ENCODE peak calls at places on chromosomes 11 and 22, in seven cellular contexts. C, H, D, V, N, F and Z are unnamed samples.

GRCh38 chr11:87173185-87174039 is 135.7 kb downstream of the TMEM135 start:
- DNase-seq in V (peak), C (no peak), N (peak), F (peak), H (no peak), D (peak), Z (no peak)

GRCh38 chr22:33888821-33889220 is 31.5 kb downstream of the LARGE1 start:
- DNase-seq in D (no peak), V (no peak), H (no peak), F (no peak), N (no peak), C (no peak), Z (no peak)

GRCh38 chr11:115421338-115422012 is 82.7 kb downstream of the CADM1 start:
- DNase-seq in H (no peak), C (no peak), D (no peak), F (no peak), N (no peak), V (no peak), Z (no peak)

GRCh38 chr22:19174106-19175025 is 4.2 kb downstream of the SLC25A1 start:
- DNase-seq in F (no peak), H (peak), C (peak), V (peak), D (no peak), N (no peak), Z (peak)

GRCh38 chr11:13297917-13298356 is 20.3 kb downstream of the BMAL1 start:
- DNase-seq in D (no peak), F (no peak), C (no peak), V (no peak), H (no peak), N (no peak), Z (no peak)

GRCh38 chr22:22848364-22848866 is 39.2 kb upstream of the IGLL5 start:
- DNase-seq in F (peak), N (peak), C (peak), H (peak), D (peak), V (peak), Z (no peak)

GRCh38 chr22:23183107-23183698 is 2.9 kb downstream of the BCR start:
- DNase-seq in N (peak), D (no peak), C (peak), F (no peak), V (peak), H (peak), Z (peak)

GRCh38 chr11:130423541-130424155 is 4.8 kb downstream of the ADAMTS8 start:
- DNase-seq in C (no peak), H (no peak), V (no peak), F (no peak), D (no peak), N (no peak), Z (no peak)

GRCh38 chr22:31572939-31573338 is 76.6 kb downstream of the SFI1 start:
- DNase-seq in V (no peak), D (no peak), F (no peak), H (no peak), N (no peak), C (no peak), Z (no peak)

GRCh38 chr22:46795845-46796565 is 33.6 kb downstream of the TBC1D22A start:
- DNase-seq in D (no peak), C (no peak), N (no peak), V (no peak), H (no peak), F (no peak), Z (no peak)

GRCh38 chr11:125070699-125071254 is 7.7 kb downstream of the SLC37A2 start:
- DNase-seq in C (no peak), V (peak), F (peak), H (peak), N (peak), D (no peak), Z (no peak)

GRCh38 chr22:27146871-27147591 is 489.6 kb downstream of the MIAT start:
- DNase-seq in C (no peak), F (no peak), D (no peak), V (no peak), H (no peak), N (no peak), Z (no peak)

GRCh38 chr11:11553595-11553994 is 68.2 kb downstream of the GALNT18 start:
- DNase-seq in F (no peak), V (no peak), D (no peak), C (no peak), H (no peak), N (no peak), Z (no peak)

GRCh38 chr22:33112606-33113005 is 54.4 kb upstream of the SYN3 start:
- DNase-seq in C (no peak), N (no peak), V (no peak), H (no peak), F (no peak), D (no peak), Z (no peak)

GRCh38 chr22:27377901-27378300 is 423.7 kb downstream of the MN1 start:
- DNase-seq in N (no peak), F (no peak), H (no peak), C (no peak), V (no peak), D (no peak), Z (no peak)

GRCh38 chr11:116185551-116185950 is 587.2 kb downstream of the BUD13 start:
- DNase-seq in N (no peak), V (no peak), D (no peak), H (no peak), C (no peak), F (no peak), Z (no peak)

GRCh38 chr22:26763633-26764295 is 106.4 kb downstream of the MIAT start:
- DNase-seq in D (peak), N (no peak), F (no peak), H (peak), V (peak), C (no peak), Z (no peak)

GRCh38 chr22:48743601-48744282 is 1083.9 kb downstream of the BRD1 start:
- DNase-seq in V (no peak), D (no peak), C (no peak), N (no peak), H (no peak), F (no peak), Z (peak)

GRCh38 chr11:48012051-48012391 is 31.7 kb downstream of the PTPRJ start:
- DNase-seq in V (no peak), C (no peak), F (no peak), D (no peak), H (no peak), N (no peak), Z (no peak)

GRCh38 chr22:42273855-42274451 is 3.5 kb upstream of the TCF20 start:
- DNase-seq in N (no peak), D (no peak), C (peak), H (no peak), V (no peak), F (no peak), Z (no peak)
- H3K4me2 ChIP-seq in N (no peak), D (no peak), C (no peak), H (no peak), V (no peak), F (no peak), Z (peak)

DNA sequence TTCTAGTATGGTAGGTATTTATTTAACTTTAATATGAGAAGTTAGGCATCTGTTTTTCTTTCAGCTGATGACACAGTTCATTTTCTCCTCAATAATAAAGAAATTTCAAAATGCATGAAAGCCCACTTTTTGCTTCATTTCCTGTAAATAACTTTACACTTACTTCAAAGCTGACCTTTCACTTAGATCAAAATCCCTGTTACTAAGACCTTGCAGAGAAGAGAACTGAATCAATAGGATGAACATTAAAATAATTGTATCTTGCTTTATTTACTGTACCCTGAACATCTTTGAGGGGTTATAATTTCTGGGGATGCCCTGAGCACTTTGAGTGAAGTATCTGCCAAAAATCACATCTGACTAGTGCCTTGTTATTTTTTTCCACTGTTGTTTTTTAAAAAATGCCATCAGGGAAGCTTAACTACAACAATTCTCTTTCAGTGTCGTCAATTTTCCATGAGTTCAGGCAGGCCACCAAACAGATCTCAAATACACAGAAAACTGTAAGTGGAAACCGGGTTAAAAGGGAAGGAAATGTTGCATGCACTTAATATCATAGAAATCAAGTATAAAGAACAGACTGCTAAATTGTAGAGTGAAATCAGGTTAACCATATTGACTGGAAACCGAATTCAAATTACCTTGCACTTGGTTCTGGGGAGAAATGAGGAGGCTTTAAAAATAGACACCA is 206.2 kb downstream of the MAML2 start:
- DNase-seq in F (no peak), D (no peak), V (no peak), N (peak), C (no peak), H (no peak), Z (no peak)
- TF ChIP-seq CTCF in F (no peak), D (no peak), V (no peak), N (no peak), C (no peak), H (no peak), Z (no peak)

GRCh38 chr11:111541209-111542061 is 915 bp downstream of the LAYN start:
- DNase-seq in H (peak), D (no peak), V (peak), C (peak), F (no peak), N (peak), Z (no peak)
- H3K4me2 ChIP-seq in H (peak), D (peak), V (peak), C (peak), F (no peak), N (peak), Z (peak)

GRCh38 chr22:43859176-43859575 is 3.1 kb downstream of the SULT4A1 start:
- DNase-seq in N (no peak), F (no peak), H (no peak), V (no peak), D (no peak), C (no peak), Z (no peak)
- TF ChIP-seq CTCF in N (no peak), F (no peak), H (no peak), V (no peak), D (no peak), C (no peak), Z (no peak)